ENCODE peak calls at places on chromosomes 12 and 14, in eight cellular contexts. K is GM10248, V is fibroblast of pulmonary artery, J is neural crest cell, C is brain microvascular endothelial cell, S is bronchial epithelial cell, E is endodermal cell, U is foreskin keratinocyte. H is an unnamed sample.

GRCh38 chr12:91985002-91985767 is 160.5 kb downstream of the BTG1 start:
- DNase-seq in J (no peak), S (no peak), V (no peak), E (no peak), K (no peak), C (peak), U (no peak), H (no peak)

GRCh38 chr12:98424726-98425401 is 90.5 kb upstream of the TMPO start:
- DNase-seq in E (peak), S (peak), J (peak), V (peak), C (peak), K (peak), U (peak), H (peak)

GRCh38 chr12:117417004-117417403 is 55.6 kb upstream of the NOS1 start:
- DNase-seq in J (no peak), V (no peak), C (no peak), S (no peak), K (no peak), E (no peak), U (no peak), H (no peak)

GRCh38 chr12:51381226-51382079 is 9.8 kb downstream of the GALNT6 start:
- DNase-seq in E (no peak), S (no peak), K (no peak), V (peak), J (no peak), U (no peak), C (no peak), H (no peak)

GRCh38 chr12:31567029-31567428 is 23.9 kb downstream of the DENND5B start:
- DNase-seq in K (no peak), E (no peak), S (no peak), J (no peak), C (no peak), V (no peak), U (no peak), H (no peak)

GRCh38 chr14:86243158-86243557 is 713.2 kb downstream of the FLRT2 start:
- DNase-seq in V (no peak), E (no peak), C (no peak), K (no peak), S (no peak), U (no peak), J (no peak), H (no peak)

GRCh38 chr14:70957710-70958109 is 50.5 kb downstream of the PCNX1 start:
- DNase-seq in U (no peak), C (no peak), E (no peak), J (no peak), S (no peak), V (no peak), K (no peak), H (no peak)

GRCh38 chr12:50771409-50771808 is 7.5 kb downstream of the ATF1 start:
- DNase-seq in S (no peak), J (no peak), E (no peak), K (no peak), C (no peak), V (no peak), U (no peak), H (no peak)

GRCh38 chr12:105352940-105353635 is 22.6 kb downstream of the C12orf75 start:
- DNase-seq in J (no peak), S (no peak), C (no peak), K (no peak), U (no peak), E (peak), V (no peak), H (no peak)

GRCh38 chr14:60179296-60179924 is 14.2 kb upstream of the DHRS7 start:
- DNase-seq in J (no peak), C (no peak), K (no peak), S (peak), U (peak), E (no peak), V (no peak), H (no peak)

GRCh38 chr12:48615681-48616080 is 45.8 kb upstream of the LALBA start:
- DNase-seq in V (no peak), E (no peak), J (no peak), S (peak), U (peak), K (no peak), C (no peak), H (no peak)

GRCh38 chr12:131422744-131423143 is 288.1 kb upstream of the SFSWAP start:
- DNase-seq in V (no peak), J (no peak), K (no peak), E (no peak), U (no peak), S (no peak), C (no peak), H (no peak)

GRCh38 chr12:66129934-66130266 is 650 bp downstream of the LLPH start:
- DNase-seq in S (peak), C (peak), K (no peak), U (no peak), J (no peak), V (no peak), E (peak), H (peak)

GRCh38 chr12:118145113-118145797 is 9.3 kb downstream of the PEBP1 start:
- DNase-seq in C (no peak), U (no peak), E (no peak), V (no peak), S (no peak), K (peak), J (no peak), H (peak)

GRCh38 chr12:110741371-110741770 is 1.3 kb downstream of the PPP1CC start:
- DNase-seq in K (no peak), E (peak), V (no peak), U (no peak), C (no peak), S (peak), J (no peak), H (peak)

GRCh38 chr14:56284641-56285040 is 166.4 kb downstream of the PELI2 start:
- DNase-seq in S (no peak), U (no peak), E (no peak), C (no peak), K (no peak), V (no peak), J (no peak), H (no peak)

GRCh38 chr14:74909501-74909900 is 13.6 kb downstream of the RPS6KL1 start:
- DNase-seq in J (no peak), S (no peak), E (no peak), C (no peak), K (no peak), V (no peak), U (no peak), H (no peak)

GRCh38 chr12:84361651-84362551 is 550.7 kb downstream of the SLC6A15 start:
- DNase-seq in J (no peak), V (no peak), C (no peak), K (no peak), U (no peak), S (no peak), E (peak), H (no peak)

GRCh38 chr12:114226241-114226928 is 179.6 kb downstream of the TBX5 start:
- DNase-seq in S (no peak), E (peak), C (no peak), V (no peak), U (no peak), J (no peak), K (no peak), H (no peak)

GRCh38 chr14:76867536-76868452 is 41.6 kb downstream of the LRRC74A start:
- DNase-seq in E (no peak), K (no peak), U (no peak), J (no peak), S (no peak), C (no peak), V (no peak), H (peak)

GRCh38 chr14:93629636-93630035 is 158.6 kb downstream of the PRIMA1 start:
- DNase-seq in V (no peak), C (no peak), E (no peak), J (no peak), K (no peak), U (no peak), S (no peak), H (no peak)

GRCh38 chr14:68643673-68644072 is 149.2 kb downstream of the ZFP36L1 start:
- DNase-seq in K (no peak), S (no peak), E (peak), U (no peak), V (no peak), J (no peak), C (no peak), H (no peak)

GRCh38 chr12:104573-105081 is 38.1 kb downstream of the IQSEC3 start:
- DNase-seq in S (no peak), J (no peak), V (no peak), U (no peak), K (no peak), C (no peak), E (peak), H (no peak)

GRCh38 chr12:53899230-53899629 is 39.4 kb upstream of the HOXC13 start:
- DNase-seq in U (no peak), C (no peak), J (no peak), E (no peak), V (no peak), S (no peak), K (no peak), H (no peak)

GRCh38 chr12:54463034-54463433 is 10.4 kb downstream of the GTSF1 start:
- DNase-seq in C (peak), V (peak), S (peak), K (no peak), U (peak), J (no peak), E (no peak), H (no peak)

GRCh38 chr12:117130806-117131205 is 31.6 kb upstream of the TESC start:
- DNase-seq in J (no peak), K (no peak), C (no peak), U (no peak), E (no peak), S (no peak), V (no peak), H (no peak)

GRCh38 chr12:6195665-6196535 is 4.3 kb upstream of the CD9 start:
- DNase-seq in K (peak), E (peak), V (peak), J (peak), C (peak), S (peak), U (peak), H (peak)

GRCh38 chr14:49585803-49586672 is at the start of gene RPS29:
- DNase-seq in E (peak), J (peak), C (peak), V (peak), K (peak), U (peak), S (peak), H (peak)

GRCh38 chr14:90616313-90616712 is 199.9 kb downstream of the TTC7B start:
- DNase-seq in K (no peak), C (no peak), J (no peak), V (no peak), U (no peak), E (no peak), S (no peak), H (no peak)

GRCh38 chr14:88129306-88130056 is 124.5 kb downstream of the GPR65 start:
- DNase-seq in C (peak), V (peak), E (no peak), U (peak), S (peak), J (no peak), K (no peak), H (no peak)
- TF ChIP-seq CTCF in C (no peak), V (peak), E (peak), U (peak), S (no peak), J (no peak), K (peak), H (no peak)

GRCh38 chr14:95039993-95040348 is 117.4 kb downstream of the DICER1 start:
- DNase-seq in V (no peak), C (no peak), E (no peak), U (no peak), K (no peak), J (no peak), S (no peak), H (no peak)
- TF ChIP-seq CTCF in V (no peak), C (no peak), E (no peak), U (no peak), K (no peak), J (no peak), S (no peak), H (no peak)

GRCh38 chr12:52561880-52562449 is 9.0 kb upstream of the KRT71 start:
- DNase-seq in S (no peak), U (no peak), E (peak), C (peak), J (no peak), V (peak), K (no peak), H (no peak)
- TF ChIP-seq CTCF in S (peak), U (peak), E (peak), C (peak), J (peak), V (peak), K (no peak), H (no peak)

DNA sequence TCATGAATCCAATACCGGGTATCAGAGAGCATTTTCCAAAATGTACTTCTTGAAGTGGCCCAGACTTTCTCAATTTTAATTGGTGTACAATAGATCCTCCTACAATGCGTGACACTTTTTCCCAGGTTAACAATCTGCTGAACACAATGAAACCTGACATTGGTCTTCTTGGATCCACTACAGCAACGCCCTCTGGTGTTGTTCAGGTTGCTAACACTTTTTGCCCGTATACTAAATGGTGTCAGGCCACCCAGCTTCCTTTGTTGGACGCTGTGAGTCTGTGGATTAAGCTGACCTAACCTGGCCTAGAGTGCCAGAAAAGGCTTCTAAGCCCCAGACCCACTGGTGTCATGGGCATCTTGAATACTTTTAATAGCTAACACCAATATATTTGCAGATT is 89.2 kb downstream of the KCNK10 start:
- DNase-seq in C (no peak), J (no peak), K (no peak), E (peak), V (peak), S (peak), U (no peak), H (no peak)
- TF ChIP-seq CTCF in C (peak), J (peak), K (peak), E (peak), V (peak), S (peak), U (peak), H (peak)

DNA sequence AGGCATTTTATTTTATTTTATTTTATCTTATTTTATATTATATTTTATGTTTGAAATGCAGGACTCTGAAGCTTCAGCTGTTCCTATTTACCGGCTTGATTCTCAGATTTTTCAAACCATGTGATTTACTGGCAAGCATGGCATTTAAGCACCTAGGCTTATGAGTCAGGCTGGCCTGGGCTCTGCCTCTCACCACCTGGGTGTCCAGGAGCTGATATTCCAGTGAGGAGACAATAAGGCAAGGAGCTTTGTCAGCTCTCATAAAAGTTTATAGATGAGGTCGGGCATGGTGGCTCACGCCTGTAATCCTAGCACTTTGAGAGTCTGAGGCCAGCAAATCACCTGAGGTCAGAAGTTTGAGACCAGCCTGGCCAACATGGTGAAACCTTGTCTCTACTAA is 2.1 kb downstream of the DAO start:
- DNase-seq in C (no peak), S (peak), V (no peak), U (peak), J (no peak), E (no peak), K (no peak), H (no peak)
- TF ChIP-seq CTCF in C (no peak), S (no peak), V (no peak), U (no peak), J (no peak), E (no peak), K (no peak), H (no peak)

GRCh38 chr12:68808388-68809189 is 612 bp downstream of the MDM2 start:
- DNase-seq in C (peak), K (peak), J (peak), V (peak), S (peak), U (peak), E (peak), H (peak)
- TF ChIP-seq CTCF in C (no peak), K (no peak), J (peak), V (no peak), S (no peak), U (peak), E (no peak), H (no peak)

GRCh38 chr14:78535041-78535440 is 364.9 kb downstream of the NRXN3 start:
- DNase-seq in C (no peak), E (no peak), U (no peak), V (no peak), K (no peak), S (no peak), J (no peak), H (no peak)
- TF ChIP-seq CTCF in C (no peak), E (no peak), U (no peak), V (no peak), K (no peak), S (no peak), J (no peak), H (no peak)

GRCh38 chr14:95196268-95196667 is 38.9 kb upstream of the DICER1 start:
- DNase-seq in E (peak), S (no peak), U (no peak), C (no peak), V (peak), J (no peak), K (peak), H (peak)
- TF ChIP-seq CTCF in E (peak), S (peak), U (peak), C (no peak), V (peak), J (peak), K (peak), H (peak)

DNA sequence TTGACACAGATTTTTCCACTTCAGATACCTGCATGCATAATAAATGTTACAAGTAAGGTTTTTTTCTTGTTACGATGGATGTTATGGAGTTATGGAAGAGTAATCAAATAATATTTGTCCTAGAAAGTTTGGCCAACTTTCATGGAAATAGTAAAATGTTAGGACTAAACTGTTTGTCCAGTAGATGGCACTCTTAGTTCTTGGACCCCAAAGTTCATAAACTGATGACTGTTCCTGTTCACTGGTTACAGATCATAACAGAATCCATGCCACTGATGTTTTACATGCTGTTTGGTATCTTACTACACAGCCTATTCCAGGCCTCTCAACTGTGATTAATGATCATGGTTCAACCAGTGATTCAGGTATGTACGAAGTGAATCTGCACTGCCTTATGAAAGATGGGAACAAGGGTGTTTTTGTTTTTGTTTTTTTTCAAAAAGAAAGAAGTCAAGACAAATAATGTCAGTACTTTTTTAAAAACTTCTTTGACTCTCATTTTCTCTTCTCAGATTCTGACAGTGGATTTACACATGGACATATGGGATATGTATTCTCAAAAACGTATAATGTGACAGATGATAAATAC is 48.8 kb upstream of the SLCO1C1 start:
- DNase-seq in U (peak), V (peak), J (no peak), C (peak), K (peak), S (peak), E (no peak), H (peak)
- TF ChIP-seq CTCF in U (peak), V (peak), J (peak), C (peak), K (peak), S (peak), E (peak), H (peak)

H was measured in GM13977.